ENCODE peak calls at places on chromosomes 12 and 14, in five cellular contexts. One of them, this sample, is unnamed.

GRCh38 chr12:88448337-88448944 is 131.8 kb downstream of the KITLG start:
- DNase-seq in H9: no peak
- DNase-seq in trophoblast cell: no peak
- DNase-seq in H1: no peak
- DNase-seq in neuronal stem cell: no peak
- DNase-seq in this sample: no peak

GRCh38 chr12:108724054-108724889 is 7.0 kb downstream of the CORO1C start:
- DNase-seq in H9: peak
- DNase-seq in trophoblast cell: no peak
- DNase-seq in H1: no peak
- DNase-seq in neuronal stem cell: no peak
- DNase-seq in this sample: peak

GRCh38 chr12:124404162-124404561 is 109.3 kb downstream of the RFLNA start:
- DNase-seq in H9: no peak
- DNase-seq in trophoblast cell: no peak
- DNase-seq in H1: no peak
- DNase-seq in neuronal stem cell: no peak
- DNase-seq in this sample: no peak

GRCh38 chr14:69636051-69636639 is 24.7 kb downstream of the SUSD6 start:
- DNase-seq in H9: no peak
- DNase-seq in trophoblast cell: no peak
- DNase-seq in H1: no peak
- DNase-seq in neuronal stem cell: no peak
- DNase-seq in this sample: no peak

GRCh38 chr12:73529231-73529630 is 1008.4 kb upstream of the ATXN7L3B start:
- DNase-seq in H9: no peak
- DNase-seq in trophoblast cell: no peak
- DNase-seq in H1: no peak
- DNase-seq in neuronal stem cell: no peak
- DNase-seq in this sample: no peak

GRCh38 chr12:104219361-104219892 is 3.8 kb downstream of the TXNRD1 start:
- DNase-seq in H9: no peak
- DNase-seq in trophoblast cell: peak
- DNase-seq in H1: no peak
- DNase-seq in neuronal stem cell: no peak
- DNase-seq in this sample: peak

GRCh38 chr14:83425138-83425537 is 1891.5 kb upstream of the SEL1L start:
- DNase-seq in H9: no peak
- DNase-seq in trophoblast cell: no peak
- DNase-seq in H1: no peak
- DNase-seq in neuronal stem cell: no peak
- DNase-seq in this sample: no peak

GRCh38 chr14:22739423-22739822 is 27.1 kb upstream of the OXA1L start:
- DNase-seq in H9: no peak
- DNase-seq in trophoblast cell: peak
- DNase-seq in H1: no peak
- DNase-seq in neuronal stem cell: no peak
- DNase-seq in this sample: no peak

GRCh38 chr12:98253207-98253606 is 262.2 kb upstream of the TMPO start:
- DNase-seq in H9: no peak
- DNase-seq in trophoblast cell: no peak
- DNase-seq in H1: no peak
- DNase-seq in neuronal stem cell: no peak
- DNase-seq in this sample: no peak

GRCh38 chr14:67856806-67857205 is 37.2 kb downstream of the RAD51B start:
- DNase-seq in H9: no peak
- DNase-seq in trophoblast cell: no peak
- DNase-seq in H1: no peak
- DNase-seq in neuronal stem cell: no peak
- DNase-seq in this sample: peak

GRCh38 chr12:111056618-111057521 is 136.5 kb upstream of the MYL2 start:
- DNase-seq in H9: no peak
- DNase-seq in trophoblast cell: no peak
- DNase-seq in H1: no peak
- DNase-seq in neuronal stem cell: no peak
- DNase-seq in this sample: no peak

GRCh38 chr14:36580856-36581831 is 1.3 kb downstream of the NKX2-8 start:
- DNase-seq in H9: peak
- DNase-seq in trophoblast cell: peak
- DNase-seq in H1: no peak
- DNase-seq in neuronal stem cell: no peak
- DNase-seq in this sample: peak

GRCh38 chr12:53425515-53426150 is 2.0 kb downstream of the AMHR2 start:
- DNase-seq in H9: no peak
- DNase-seq in trophoblast cell: no peak
- DNase-seq in H1: no peak
- DNase-seq in neuronal stem cell: no peak
- DNase-seq in this sample: no peak

GRCh38 chr14:62269204-62269603 is 507.0 kb downstream of the SNAPC1 start:
- DNase-seq in H9: no peak
- DNase-seq in trophoblast cell: no peak
- DNase-seq in H1: no peak
- DNase-seq in neuronal stem cell: no peak
- DNase-seq in this sample: peak

GRCh38 chr14:60164717-60165546 is at the start of gene DHRS7:
- DNase-seq in H9: peak
- DNase-seq in trophoblast cell: peak
- DNase-seq in H1: peak
- DNase-seq in neuronal stem cell: peak
- DNase-seq in this sample: peak

GRCh38 chr12:14540801-14541462 is 26.8 kb downstream of the PLBD1 start:
- DNase-seq in H9: no peak
- DNase-seq in trophoblast cell: no peak
- DNase-seq in H1: no peak
- DNase-seq in neuronal stem cell: no peak
- DNase-seq in this sample: no peak

GRCh38 chr12:112564160-112564559 is 145.4 kb downstream of the PTPN11 start:
- DNase-seq in H9: no peak
- DNase-seq in trophoblast cell: no peak
- DNase-seq in H1: no peak
- DNase-seq in neuronal stem cell: no peak
- DNase-seq in this sample: no peak

GRCh38 chr14:103448097-103448496 is 62.9 kb downstream of the MARK3 start:
- DNase-seq in H9: no peak
- DNase-seq in trophoblast cell: no peak
- DNase-seq in H1: no peak
- DNase-seq in neuronal stem cell: no peak
- DNase-seq in this sample: no peak

GRCh38 chr12:1932264-1932777 is 13.9 kb upstream of the CACNA2D4 start:
- DNase-seq in H9: peak
- DNase-seq in trophoblast cell: no peak
- DNase-seq in H1: no peak
- DNase-seq in neuronal stem cell: no peak
- DNase-seq in this sample: no peak

GRCh38 chr14:59331217-59331616 is 134.0 kb downstream of the GPR135 start:
- DNase-seq in H9: peak
- DNase-seq in trophoblast cell: no peak
- DNase-seq in H1: peak
- DNase-seq in neuronal stem cell: peak
- DNase-seq in this sample: no peak

GRCh38 chr14:32825058-32825457 is 113.6 kb upstream of the NPAS3 start:
- DNase-seq in H9: no peak
- DNase-seq in trophoblast cell: no peak
- DNase-seq in H1: no peak
- DNase-seq in neuronal stem cell: no peak
- DNase-seq in this sample: no peak

GRCh38 chr14:94636744-94637412 is 24.7 kb downstream of the SERPINA3 start:
- DNase-seq in H9: no peak
- DNase-seq in trophoblast cell: no peak
- DNase-seq in H1: no peak
- DNase-seq in neuronal stem cell: no peak
- DNase-seq in this sample: no peak

GRCh38 chr12:130253866-130254265 is 83.8 kb upstream of the PIWIL1 start:
- DNase-seq in H9: no peak
- DNase-seq in trophoblast cell: no peak
- DNase-seq in H1: no peak
- DNase-seq in neuronal stem cell: no peak
- DNase-seq in this sample: no peak

GRCh38 chr12:130249376-130249775 is 87.1 kb downstream of the FZD10 start:
- DNase-seq in H9: no peak
- DNase-seq in trophoblast cell: no peak
- DNase-seq in H1: no peak
- DNase-seq in neuronal stem cell: no peak
- DNase-seq in this sample: no peak

GRCh38 chr12:130258863-130259262 is 78.8 kb upstream of the PIWIL1 start:
- DNase-seq in H9: no peak
- DNase-seq in trophoblast cell: no peak
- DNase-seq in H1: no peak
- DNase-seq in neuronal stem cell: no peak
- DNase-seq in this sample: no peak

GRCh38 chr12:130254476-130255276 is 83.0 kb upstream of the PIWIL1 start:
- DNase-seq in H9: no peak
- DNase-seq in trophoblast cell: no peak
- DNase-seq in H1: no peak
- DNase-seq in neuronal stem cell: peak
- DNase-seq in this sample: no peak
- H2BK12ac ChIP-seq in H9: no peak
- H2BK12ac ChIP-seq in trophoblast cell: no peak
- H2BK12ac ChIP-seq in H1: no peak
- H2BK12ac ChIP-seq in neuronal stem cell: no peak
- H2BK12ac ChIP-seq in this sample: no peak

GRCh38 chr12:47078733-47079364 is 572 bp upstream of the PCED1B start:
- DNase-seq in H9: no peak
- DNase-seq in trophoblast cell: no peak
- DNase-seq in H1: no peak
- DNase-seq in neuronal stem cell: no peak
- DNase-seq in this sample: peak
- H4K8ac ChIP-seq in H9: no peak
- H4K8ac ChIP-seq in trophoblast cell: no peak
- H4K8ac ChIP-seq in H1: no peak
- H4K8ac ChIP-seq in neuronal stem cell: no peak
- H4K8ac ChIP-seq in this sample: no peak

DNA sequence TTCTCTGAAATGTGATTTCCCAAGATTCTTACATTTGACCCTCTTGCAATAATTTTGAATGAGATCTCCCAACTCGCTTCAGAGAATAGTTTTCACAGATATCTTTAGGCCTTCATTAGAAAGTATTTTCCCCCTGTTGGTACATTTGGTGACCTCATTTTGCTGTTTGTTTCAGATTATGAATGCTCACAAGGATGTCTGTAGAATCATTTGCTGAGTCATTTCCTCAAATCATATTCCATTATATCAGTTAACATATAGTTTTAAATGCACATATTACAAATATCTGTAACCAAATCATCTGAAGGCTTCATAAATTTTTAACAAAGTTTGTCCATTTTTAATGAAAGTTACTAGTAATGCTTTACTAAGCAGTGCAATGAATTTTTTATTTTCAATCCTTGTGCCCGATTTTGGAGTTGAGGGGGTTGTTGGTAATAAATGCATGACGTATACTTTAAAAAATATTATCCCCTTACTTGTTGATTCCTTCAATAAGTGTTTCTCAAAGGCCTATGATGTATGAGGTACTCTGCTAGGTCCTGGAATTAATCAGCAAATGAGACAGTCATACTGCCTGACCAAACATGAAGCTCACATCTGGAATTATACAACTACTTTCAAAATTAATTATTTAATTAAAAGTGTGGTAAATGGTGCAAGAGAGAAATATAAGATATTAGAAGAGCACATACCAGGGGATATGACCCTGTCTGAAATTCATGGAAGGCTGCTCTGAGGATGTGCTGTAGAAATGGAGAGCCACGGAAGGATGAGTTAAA is 126.9 kb upstream of the RAP1B start:
- DNase-seq in H9: no peak
- DNase-seq in trophoblast cell: no peak
- DNase-seq in H1: no peak
- DNase-seq in neuronal stem cell: no peak
- DNase-seq in this sample: peak
- H2AFZ ChIP-seq in H9: no peak
- H2AFZ ChIP-seq in trophoblast cell: no peak
- H2AFZ ChIP-seq in H1: no peak
- H2AFZ ChIP-seq in neuronal stem cell: no peak
- H2AFZ ChIP-seq in this sample: no peak

DNA sequence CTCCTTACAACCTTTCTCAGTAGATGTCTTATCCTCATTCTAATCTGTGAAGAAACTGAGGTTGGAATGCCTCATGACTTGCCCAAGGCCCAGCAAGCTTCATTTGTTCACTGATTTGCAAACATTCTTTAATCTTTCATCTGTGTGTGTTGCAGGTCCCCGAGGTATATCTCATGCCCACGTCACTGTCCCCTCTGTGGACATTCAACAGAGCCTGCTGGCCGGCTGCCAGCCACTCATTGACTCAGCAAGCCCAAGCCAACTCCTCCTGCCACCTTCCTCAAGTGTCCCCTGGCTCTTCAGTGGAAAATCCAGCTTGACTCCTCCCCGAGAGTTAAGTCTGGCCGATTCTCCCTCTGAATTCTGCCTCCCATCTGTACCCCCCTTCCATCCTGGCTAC is 1.9 kb upstream of the DCAF4 start:
- DNase-seq in H9: no peak
- DNase-seq in trophoblast cell: peak
- DNase-seq in H1: no peak
- DNase-seq in neuronal stem cell: no peak
- DNase-seq in this sample: no peak
- H2BK12ac ChIP-seq in H9: no peak
- H2BK12ac ChIP-seq in trophoblast cell: peak
- H2BK12ac ChIP-seq in H1: no peak
- H2BK12ac ChIP-seq in neuronal stem cell: no peak
- H2BK12ac ChIP-seq in this sample: no peak

DNA sequence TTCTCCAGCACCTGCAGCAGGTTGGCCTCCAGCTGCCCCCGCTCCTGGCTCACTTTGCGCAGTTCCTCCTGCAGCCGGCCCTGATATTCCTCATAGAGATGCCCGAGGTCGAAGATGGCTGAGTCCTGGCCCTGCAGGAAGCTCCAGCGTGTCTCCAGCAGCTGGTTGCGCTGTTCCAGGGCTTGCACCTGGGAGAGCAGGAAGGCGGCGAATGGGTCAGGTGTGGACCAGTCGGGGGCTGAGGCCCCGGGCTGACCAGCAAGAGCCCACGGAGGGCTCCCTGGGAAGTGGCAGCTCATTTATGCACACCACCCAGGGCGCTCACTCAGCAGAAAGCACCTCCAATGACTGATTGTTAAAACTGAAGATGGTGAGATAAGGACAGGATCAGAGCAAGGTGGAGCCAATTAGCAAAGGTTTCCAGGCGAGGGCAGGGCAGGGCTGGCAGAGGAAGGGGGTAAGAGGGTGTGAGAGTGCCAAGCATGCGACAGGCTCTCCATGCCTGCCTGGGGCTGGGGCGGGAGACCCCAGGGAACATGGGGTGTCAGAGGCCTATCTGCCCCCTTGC is 6.3 kb downstream of the KRT80 start:
- DNase-seq in H9: no peak
- DNase-seq in trophoblast cell: no peak
- DNase-seq in H1: no peak
- DNase-seq in neuronal stem cell: no peak
- DNase-seq in this sample: no peak
- H4K8ac ChIP-seq in H9: no peak
- H4K8ac ChIP-seq in trophoblast cell: peak
- H4K8ac ChIP-seq in H1: no peak
- H4K8ac ChIP-seq in neuronal stem cell: peak
- H4K8ac ChIP-seq in this sample: peak

DNA sequence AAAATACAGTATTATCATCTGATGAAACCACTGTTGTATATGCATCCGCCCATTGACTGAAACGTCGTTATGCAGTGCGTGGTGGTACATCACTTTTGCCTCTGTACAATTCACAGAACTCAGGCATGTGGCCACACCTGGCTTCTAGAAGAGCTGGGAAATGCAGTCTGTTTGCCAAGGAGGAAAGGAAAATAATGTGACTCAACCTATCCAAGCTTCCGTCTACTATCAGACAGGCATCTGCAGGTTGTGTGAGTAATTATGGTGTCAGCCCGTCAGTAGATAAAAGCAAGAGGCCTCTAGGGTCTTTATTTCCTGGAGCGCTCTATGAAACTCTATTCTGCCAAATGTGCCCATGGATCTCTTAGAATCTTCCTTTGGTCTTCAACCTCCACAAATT is 111.6 kb downstream of the BBS10 start:
- DNase-seq in H9: no peak
- DNase-seq in trophoblast cell: peak
- DNase-seq in H1: no peak
- DNase-seq in neuronal stem cell: no peak
- DNase-seq in this sample: peak
- H2AFZ ChIP-seq in H9: no peak
- H2AFZ ChIP-seq in trophoblast cell: no peak
- H2AFZ ChIP-seq in H1: no peak
- H2AFZ ChIP-seq in neuronal stem cell: no peak
- H2AFZ ChIP-seq in this sample: no peak

This sample was measured in mesenchymal stem cell.